ENCODE peak calls at places on chromosomes 11 and 22, in seven cellular contexts. C is brain microvascular endothelial cell; P is NCI-H1105 treated with DMSO at 0.1 percent for 48 hours; Z is AG08396; E is erythroblast; H is activated CD4-positive, alpha-beta T cell treated with anti-CD3 and anti-CD28 coated beads for 36 hours; X is C1 segment of cervical spinal cord. D is an unnamed sample.

GRCh38 chr11:3994030-3994640 is 100.5 kb upstream of the RRM1 start:
- DNase-seq in C (no peak), P (no peak), Z (no peak), E (peak; percentile 12), H (no peak), X (no peak), D (no peak)

GRCh38 chr11:9095421-9095820 is 4.0 kb upstream of the SCUBE2 start:
- DNase-seq in C (no peak), P (no peak), Z (no peak), E (peak; percentile 23), H (peak; percentile 41), X (no peak), D (no peak)

GRCh38 chr11:15673408-15673811 is 558.7 kb downstream of the INSC start:
- DNase-seq in C (no peak), P (peak; percentile 70), Z (no peak), E (no peak), H (no peak), X (no peak), D (no peak)

GRCh38 chr11:8267831-8268529 is 4.3 kb upstream of the LMO1 start:
- DNase-seq in C (no peak), P (peak; percentile 44), Z (peak; percentile 41), E (no peak), H (peak; percentile 52), X (no peak), D (no peak)

GRCh38 chr22:24091551-24092420 is 80.7 kb downstream of the CABIN1 start:
- DNase-seq in C (no peak), P (no peak), Z (no peak), E (peak; percentile 76), H (no peak), X (no peak), D (no peak)

GRCh38 chr22:27719033-27719341 is 82.6 kb downstream of the MN1 start:
- DNase-seq in C (no peak), P (no peak), Z (no peak), E (no peak), H (no peak), X (no peak), D (no peak)

GRCh38 chr11:4851033-4851432 is 2.0 kb upstream of the OR51S1 start:
- DNase-seq in C (peak; percentile 81), P (no peak), Z (peak; percentile 18), E (no peak), H (no peak), X (no peak), D (no peak)

GRCh38 chr22:47155912-47156311 is 393.5 kb downstream of the TBC1D22A start:
- DNase-seq in C (no peak), P (no peak), Z (no peak), E (no peak), H (no peak), X (no peak), D (no peak)

GRCh38 chr22:43237280-43237679 is 50.3 kb upstream of the TTLL12 start:
- DNase-seq in C (no peak), P (no peak), Z (no peak), E (no peak), H (no peak), X (no peak), D (no peak)

GRCh38 chr11:64837887-64838351 is 6.5 kb downstream of the CDC42BPG start:
- DNase-seq in C (no peak), P (no peak), Z (no peak), E (no peak), H (no peak), X (no peak), D (no peak)

D was measured in posterior cingulate gyrus.